ENCODE peak calls at places on chromosome X, in four cellular contexts. One of them, this sample, is unnamed.

GRCh38 chrX:153387345-153387744 is 13.8 kb downstream of the PNMA6E start:
- DNase-seq in kidney: no peak
- DNase-seq in fibroblast of lung: no peak
- DNase-seq in lower lobe of right lung: no peak
- DNase-seq in this sample: no peak

GRCh38 chrX:152892499-152892898 is 5.4 kb upstream of the ZNF185 start:
- DNase-seq in kidney: peak
- DNase-seq in fibroblast of lung: no peak
- DNase-seq in lower lobe of right lung: no peak
- DNase-seq in this sample: no peak

GRCh38 chrX:13369541-13370140 is 49.8 kb upstream of the ATXN3L start:
- DNase-seq in lower lobe of right lung: no peak
- DNase-seq in fibroblast of lung: no peak
- DNase-seq in kidney: no peak
- DNase-seq in this sample: no peak

GRCh38 chrX:73831500-73831899 is 268.5 kb downstream of the CHIC1 start:
- DNase-seq in lower lobe of right lung: no peak
- DNase-seq in kidney: no peak
- DNase-seq in fibroblast of lung: no peak
- DNase-seq in this sample: no peak

GRCh38 chrX:120274145-120274544 is 23.5 kb downstream of the ZBTB33 start:
- DNase-seq in fibroblast of lung: no peak
- DNase-seq in lower lobe of right lung: no peak
- DNase-seq in kidney: no peak
- DNase-seq in this sample: no peak

GRCh38 chrX:151973851-151974335 is 583 bp downstream of the GABRE start:
- DNase-seq in fibroblast of lung: peak
- DNase-seq in kidney: peak
- DNase-seq in lower lobe of right lung: peak
- DNase-seq in this sample: no peak

GRCh38 chrX:29872831-29873230 is 342.5 kb upstream of the MAGEB2 start:
- DNase-seq in lower lobe of right lung: no peak
- DNase-seq in fibroblast of lung: no peak
- DNase-seq in kidney: no peak
- DNase-seq in this sample: no peak

GRCh38 chrX:129600981-129601424 is 53.8 kb downstream of the APLN start:
- DNase-seq in kidney: no peak
- DNase-seq in lower lobe of right lung: no peak
- DNase-seq in fibroblast of lung: peak
- DNase-seq in this sample: peak

GRCh38 chrX:129631850-129632249 is 22.9 kb downstream of the APLN start:
- DNase-seq in lower lobe of right lung: no peak
- DNase-seq in kidney: no peak
- DNase-seq in fibroblast of lung: no peak
- DNase-seq in this sample: no peak

GRCh38 chrX:45322382-45322781 is 121.7 kb upstream of the DIPK2B start:
- DNase-seq in lower lobe of right lung: no peak
- DNase-seq in kidney: no peak
- DNase-seq in fibroblast of lung: peak
- DNase-seq in this sample: peak

GRCh38 chrX:109879991-109880390 is 122.9 kb upstream of the TMEM164 start:
- DNase-seq in kidney: no peak
- DNase-seq in fibroblast of lung: no peak
- DNase-seq in lower lobe of right lung: no peak
- DNase-seq in this sample: no peak

GRCh38 chrX:8784162-8784561 is 17.0 kb downstream of the FAM9A start:
- DNase-seq in lower lobe of right lung: no peak
- DNase-seq in kidney: peak
- DNase-seq in fibroblast of lung: no peak
- DNase-seq in this sample: no peak

DNA sequence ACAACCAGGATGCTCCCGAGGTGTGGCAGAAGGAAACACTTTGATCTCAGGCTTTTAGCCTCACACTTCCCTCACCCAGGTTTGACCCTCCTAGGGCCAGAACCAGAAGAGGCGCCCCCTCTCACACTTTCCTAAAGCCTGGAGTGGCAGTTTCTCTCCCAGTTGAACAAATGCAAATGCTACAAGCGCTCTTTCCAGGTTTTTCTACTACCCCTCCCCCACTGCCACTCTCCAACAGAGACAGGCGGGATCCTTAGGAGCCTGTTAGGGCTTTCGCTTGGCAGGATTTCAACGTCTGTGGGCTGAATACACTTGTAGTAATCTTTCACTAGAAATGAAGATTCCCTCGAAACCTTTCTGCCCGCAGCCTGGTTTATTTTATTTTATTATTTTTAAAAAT is 2.4 kb downstream of the TSC22D3 start:
- DNase-seq in lower lobe of right lung: no peak
- DNase-seq in fibroblast of lung: no peak
- DNase-seq in kidney: no peak
- DNase-seq in this sample: no peak
- H3K4me3 ChIP-seq in lower lobe of right lung: peak
- H3K4me3 ChIP-seq in fibroblast of lung: no peak
- H3K4me3 ChIP-seq in kidney: no peak
- H3K4me3 ChIP-seq in this sample: no peak

GRCh38 chrX:107677501-107677901 is 49.2 kb downstream of the PRPS1 start:
- DNase-seq in fibroblast of lung: peak
- DNase-seq in lower lobe of right lung: no peak
- DNase-seq in kidney: no peak
- DNase-seq in this sample: peak

GRCh38 chrX:107676559-107677378 is 48.5 kb downstream of the PRPS1 start:
- DNase-seq in lower lobe of right lung: peak
- DNase-seq in fibroblast of lung: peak
- DNase-seq in kidney: peak
- DNase-seq in this sample: peak

GRCh38 chrX:107677909-107678308 is 49.6 kb downstream of the PRPS1 start:
- DNase-seq in fibroblast of lung: no peak
- DNase-seq in kidney: no peak
- DNase-seq in lower lobe of right lung: no peak
- DNase-seq in this sample: no peak

GRCh38 chrX:107675823-107676555 is 47.7 kb downstream of the PRPS1 start:
- DNase-seq in fibroblast of lung: peak
- DNase-seq in lower lobe of right lung: peak
- DNase-seq in kidney: no peak
- DNase-seq in this sample: peak

DNA sequence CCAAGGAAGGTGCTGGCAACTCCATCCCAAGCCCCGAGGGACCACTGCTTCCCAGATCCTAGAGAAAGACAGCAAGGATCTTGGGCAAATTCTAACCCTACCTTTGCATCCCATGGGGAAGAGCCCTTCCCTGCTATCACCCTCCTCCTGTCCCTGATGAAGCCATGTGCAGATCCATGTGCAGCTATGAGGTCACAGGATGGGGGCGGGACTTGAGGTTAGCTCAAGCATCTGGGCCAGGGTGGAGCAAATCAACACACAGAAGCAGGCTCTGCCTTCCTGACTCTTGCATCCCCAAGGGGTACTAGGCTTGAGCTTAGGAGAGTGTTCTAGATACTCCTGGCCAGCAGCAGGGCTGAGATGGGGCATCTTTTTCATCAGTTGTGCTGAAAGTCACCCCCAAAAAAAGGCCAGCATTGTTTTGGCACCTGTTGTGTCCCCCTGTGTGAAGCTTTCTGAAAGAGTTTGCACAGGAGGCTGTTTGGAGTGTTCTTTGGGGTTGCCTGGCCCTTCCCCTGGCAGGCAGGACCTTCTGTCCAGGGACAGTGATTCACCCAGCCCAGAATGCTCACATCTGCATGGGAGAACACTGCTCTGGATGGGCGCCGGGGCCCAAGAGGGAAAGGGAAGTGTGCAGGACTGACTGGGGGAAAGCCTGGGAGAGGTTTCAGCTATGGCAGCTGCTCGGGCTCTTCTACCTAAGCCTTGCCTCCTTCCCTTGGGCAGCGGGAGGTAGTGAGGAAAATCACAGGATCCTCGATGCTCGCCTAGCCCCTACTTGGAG is 50.8 kb downstream of the PRPS1 start:
- DNase-seq in kidney: peak
- DNase-seq in fibroblast of lung: peak
- DNase-seq in lower lobe of right lung: peak
- DNase-seq in this sample: peak
- H3K27ac ChIP-seq in kidney: no peak
- H3K27ac ChIP-seq in fibroblast of lung: no peak
- H3K27ac ChIP-seq in lower lobe of right lung: peak
- H3K27ac ChIP-seq in this sample: peak

DNA sequence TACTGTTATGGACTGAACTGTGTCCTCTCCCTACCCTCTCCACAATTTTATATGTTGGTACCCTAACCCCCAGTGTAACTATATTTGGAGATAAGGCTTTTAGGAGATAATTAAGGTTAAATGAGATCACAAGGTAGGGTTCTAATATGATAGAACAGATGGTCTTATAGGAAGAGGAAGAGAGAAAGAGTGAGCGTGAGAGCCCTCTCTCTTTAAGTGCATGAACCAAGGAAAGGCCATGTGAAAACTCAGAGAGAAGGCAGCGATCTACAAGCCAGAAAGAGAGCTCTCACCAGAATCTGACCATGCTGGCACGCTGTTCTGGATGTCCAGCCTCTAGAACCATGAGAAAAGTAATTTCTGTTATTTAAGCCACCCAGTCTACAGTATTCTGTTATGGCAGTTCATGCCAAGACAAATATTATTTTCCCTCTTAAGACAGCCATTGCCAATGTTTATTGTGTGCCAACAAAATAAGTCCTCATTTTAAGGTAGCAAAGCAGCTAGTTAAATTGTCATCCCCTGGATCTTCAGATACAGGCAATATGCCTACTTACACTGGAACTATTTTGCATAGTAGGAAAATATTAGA is 336.2 kb downstream of the MID1IP1 start:
- DNase-seq in lower lobe of right lung: no peak
- DNase-seq in fibroblast of lung: no peak
- DNase-seq in kidney: no peak
- DNase-seq in this sample: no peak
- H3K4me3 ChIP-seq in lower lobe of right lung: no peak
- H3K4me3 ChIP-seq in fibroblast of lung: no peak
- H3K4me3 ChIP-seq in kidney: no peak
- H3K4me3 ChIP-seq in this sample: no peak

DNA sequence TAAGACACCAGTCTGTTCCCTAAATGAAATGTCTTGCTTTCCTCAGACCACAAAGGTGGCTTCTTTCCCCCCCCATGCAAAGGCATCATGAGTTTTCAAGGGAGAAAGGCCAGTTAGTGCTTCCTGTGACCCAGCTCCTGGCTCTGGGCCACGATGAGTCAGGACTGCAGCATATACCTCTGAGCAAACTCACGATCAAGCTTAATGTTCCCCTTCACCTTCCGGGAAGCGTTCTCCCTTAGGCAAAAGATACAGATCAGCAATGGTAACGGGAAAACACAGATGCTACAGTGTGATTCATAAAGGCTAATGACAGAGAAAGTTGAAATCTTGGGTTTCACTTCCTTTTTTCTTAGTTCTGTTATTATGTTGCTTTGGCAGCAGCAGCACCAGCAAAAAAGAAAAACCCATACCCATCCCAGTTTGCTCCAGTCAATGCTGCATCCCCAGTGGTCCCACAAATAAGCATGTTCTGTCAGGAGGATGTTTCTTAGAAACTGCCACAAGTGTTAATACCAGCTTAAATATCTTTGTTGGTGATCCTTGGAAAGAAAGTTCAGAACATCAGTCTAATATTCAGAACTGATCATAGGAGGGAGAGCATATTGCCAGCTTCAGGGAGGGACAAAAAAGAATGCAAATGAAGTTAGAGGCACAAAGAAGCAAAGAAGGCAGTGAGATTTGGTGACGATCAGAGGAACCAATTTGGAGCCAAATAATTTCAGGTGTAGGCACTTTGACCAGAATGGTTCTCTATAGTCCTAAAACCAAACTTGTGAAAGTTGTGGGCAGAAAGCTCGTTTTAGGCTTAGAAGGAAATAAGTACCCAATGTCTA is 41.2 kb downstream of the LONRF3 start:
- DNase-seq in kidney: peak
- DNase-seq in lower lobe of right lung: peak
- DNase-seq in fibroblast of lung: peak
- DNase-seq in this sample: peak
- H3K27ac ChIP-seq in kidney: no peak
- H3K27ac ChIP-seq in lower lobe of right lung: no peak
- H3K27ac ChIP-seq in fibroblast of lung: peak
- H3K27ac ChIP-seq in this sample: peak

DNA sequence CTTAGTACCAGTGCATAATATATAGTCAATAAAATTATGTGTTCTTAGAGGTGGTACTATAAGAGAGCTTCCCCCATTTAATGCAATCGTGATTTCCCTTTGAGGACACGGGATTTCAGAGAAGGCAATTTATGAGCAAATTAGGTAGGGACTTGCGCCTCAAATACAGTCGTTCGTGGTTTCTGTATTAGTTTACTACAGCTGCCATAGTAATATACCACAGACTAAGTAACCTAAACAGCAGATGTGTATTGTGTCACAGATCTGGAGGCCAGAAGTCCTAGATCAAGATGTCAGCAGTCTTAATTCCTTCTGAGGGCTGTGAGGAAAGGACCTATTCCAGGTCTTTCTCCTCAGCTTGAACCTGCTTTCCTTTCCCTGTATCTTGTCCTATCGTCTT is 1.5 kb upstream of the PUDP start:
- DNase-seq in kidney: no peak
- DNase-seq in lower lobe of right lung: no peak
- DNase-seq in fibroblast of lung: no peak
- DNase-seq in this sample: no peak
- H3K4me3 ChIP-seq in kidney: no peak
- H3K4me3 ChIP-seq in lower lobe of right lung: no peak
- H3K4me3 ChIP-seq in fibroblast of lung: no peak
- H3K4me3 ChIP-seq in this sample: no peak

GRCh38 chrX:154490021-154490413 is 412 bp downstream of the SLC10A3 start:
- DNase-seq in lower lobe of right lung: no peak
- DNase-seq in fibroblast of lung: peak
- DNase-seq in kidney: peak
- DNase-seq in this sample: no peak
- H3K27ac ChIP-seq in lower lobe of right lung: peak
- H3K27ac ChIP-seq in fibroblast of lung: peak
- H3K27ac ChIP-seq in kidney: peak
- H3K27ac ChIP-seq in this sample: peak

GRCh38 chrX:31658360-31658759 is 586.5 kb upstream of the FTHL17 start:
- DNase-seq in kidney: no peak
- DNase-seq in fibroblast of lung: peak
- DNase-seq in lower lobe of right lung: no peak
- DNase-seq in this sample: no peak

GRCh38 chrX:31653395-31653794 is 581.6 kb upstream of the FTHL17 start:
- DNase-seq in lower lobe of right lung: no peak
- DNase-seq in kidney: no peak
- DNase-seq in fibroblast of lung: no peak
- DNase-seq in this sample: no peak

GRCh38 chrX:31661280-31661679 is 589.4 kb upstream of the FTHL17 start:
- DNase-seq in lower lobe of right lung: no peak
- DNase-seq in kidney: no peak
- DNase-seq in fibroblast of lung: no peak
- DNase-seq in this sample: no peak

GRCh38 chrX:31652651-31653050 is 580.8 kb upstream of the FTHL17 start:
- DNase-seq in fibroblast of lung: no peak
- DNase-seq in lower lobe of right lung: no peak
- DNase-seq in kidney: no peak
- DNase-seq in this sample: no peak

GRCh38 chrX:31656013-31656412 is 584.2 kb upstream of the FTHL17 start:
- DNase-seq in kidney: no peak
- DNase-seq in fibroblast of lung: peak
- DNase-seq in lower lobe of right lung: no peak
- DNase-seq in this sample: peak
- H3K4me3 ChIP-seq in kidney: no peak
- H3K4me3 ChIP-seq in fibroblast of lung: no peak
- H3K4me3 ChIP-seq in lower lobe of right lung: no peak
- H3K4me3 ChIP-seq in this sample: no peak

GRCh38 chrX:127459784-127460183 is 592.4 kb downstream of the ACTRT1 start:
- DNase-seq in kidney: no peak
- DNase-seq in fibroblast of lung: no peak
- DNase-seq in lower lobe of right lung: no peak
- DNase-seq in this sample: no peak
- H3K27ac ChIP-seq in kidney: no peak
- H3K27ac ChIP-seq in fibroblast of lung: no peak
- H3K27ac ChIP-seq in lower lobe of right lung: no peak
- H3K27ac ChIP-seq in this sample: no peak

GRCh38 chrX:47540754-47541538 is 20.1 kb upstream of the ARAF start:
- DNase-seq in fibroblast of lung: peak
- DNase-seq in lower lobe of right lung: peak
- DNase-seq in kidney: no peak
- DNase-seq in this sample: peak
- H3K4me3 ChIP-seq in fibroblast of lung: no peak
- H3K4me3 ChIP-seq in lower lobe of right lung: no peak
- H3K4me3 ChIP-seq in kidney: no peak
- H3K4me3 ChIP-seq in this sample: no peak

This sample was measured in brain microvascular endothelial cell.